ENCODE peak calls at places on chromosomes 1 and 21, in four cellular contexts. R is NCI-H187 treated with DMSO at 0.1 percent for 48 hours, K is caudate nucleus, X is mesenchymal stem cell. F is an unnamed sample.

GRCh38 chr1:79376106-79376505 is 369.6 kb upstream of the ADGRL4 start:
- DNase-seq in R (no peak), K (no peak), X (no peak), F (no peak)

GRCh38 chr1:8825985-8826481 is 8.6 kb upstream of the RERE start:
- DNase-seq in R (no peak), K (no peak), X (peak), F (no peak)

GRCh38 chr1:19344372-19344810 is 32.3 kb downstream of the SLC66A1 start:
- DNase-seq in R (no peak), K (no peak), X (peak), F (peak)

GRCh38 chr1:93348104-93348780 is 2.5 kb downstream of the DR1 start:
- DNase-seq in R (no peak), K (no peak), X (no peak), F (no peak)

GRCh38 chr1:183732251-183732650 is 72.7 kb upstream of the RGL1 start:
- DNase-seq in R (no peak), K (no peak), X (no peak), F (no peak)

GRCh38 chr1:150082494-150082893 is 14.9 kb downstream of the VPS45 start:
- DNase-seq in R (no peak), K (no peak), X (no peak), F (no peak)

GRCh38 chr1:166128195-166128594 is 38.6 kb downstream of the FAM78B start:
- DNase-seq in R (no peak), K (no peak), X (no peak), F (no peak)

GRCh38 chr1:35768350-35769187 is 1.2 kb downstream of the CLSPN start:
- DNase-seq in R (no peak), K (no peak), X (peak), F (no peak)

GRCh38 chr1:212647004-212647403 is 38.4 kb downstream of the ATF3 start:
- DNase-seq in R (no peak), K (no peak), X (no peak), F (no peak)

GRCh38 chr1:46174448-46175231 is at the start of gene TSPAN1:
- DNase-seq in R (no peak), K (no peak), X (peak), F (no peak)

GRCh38 chr21:17128132-17128531 is 384.7 kb upstream of the CXADR start:
- DNase-seq in R (no peak), K (no peak), X (no peak), F (no peak)

GRCh38 chr1:168210312-168210711 is 15.5 kb upstream of the SFT2D2 start:
- DNase-seq in R (no peak), K (no peak), X (no peak), F (no peak)

GRCh38 chr1:53278294-53278693 is 40.0 kb upstream of the MAGOH start:
- DNase-seq in R (no peak), K (peak), X (peak), F (peak)

F was measured in B cell.